ENCODE peak calls at places on chromosome 14, in five cellular contexts. U is pancreas, A is dorsolateral prefrontal cortex, O is foreskin fibroblast, F is cardiac muscle cell. Y is an unnamed sample.

GRCh38 chr14:100333311-100333710 is 10.2 kb downstream of the SLC25A47 start:
- DNase-seq in U (no peak), O (no peak), F (no peak), A (no peak), Y (no peak)

GRCh38 chr14:77485901-77486678 is 12.5 kb downstream of the ISM2 start:
- DNase-seq in O (peak), U (no peak), F (no peak), A (no peak), Y (no peak)

GRCh38 chr14:60789656-60790055 is 55.1 kb downstream of the MNAT1 start:
- DNase-seq in A (no peak), F (no peak), O (no peak), U (no peak), Y (no peak)

GRCh38 chr14:67265131-67265530 is 23.9 kb downstream of the PALS1 start:
- DNase-seq in F (peak), A (no peak), O (no peak), U (no peak), Y (no peak)

GRCh38 chr14:101716956-101717662 is 44.4 kb upstream of the PPP2R5C start:
- DNase-seq in F (no peak), O (no peak), U (no peak), A (no peak), Y (no peak)

GRCh38 chr14:31677630-31678029 is 116.4 kb downstream of the NUBPL start:
- DNase-seq in U (no peak), F (no peak), O (no peak), A (no peak), Y (no peak)

GRCh38 chr14:77259025-77259715 is 11.8 kb downstream of the NGB start:
- DNase-seq in F (no peak), O (no peak), A (no peak), U (no peak), Y (no peak)

GRCh38 chr14:65637780-65638179 is 225.2 kb downstream of the FUT8 start:
- DNase-seq in U (no peak), O (no peak), A (no peak), F (peak), Y (peak)

GRCh38 chr14:90661881-90662280 is 154.3 kb downstream of the TTC7B start:
- DNase-seq in A (no peak), F (no peak), U (no peak), O (no peak), Y (no peak)

GRCh38 chr14:86714575-86714974 is 1184.6 kb downstream of the FLRT2 start:
- DNase-seq in F (no peak), A (no peak), O (no peak), U (no peak), Y (no peak)

GRCh38 chr14:72788972-72789728 is 104.8 kb downstream of the DPF3 start:
- DNase-seq in U (no peak), F (no peak), O (no peak), A (no peak), Y (no peak)

GRCh38 chr14:65972891-65973290 is 513.3 kb upstream of the CCDC196 start:
- DNase-seq in F (peak), U (no peak), A (no peak), O (peak), Y (no peak)

GRCh38 chr14:32307881-32308582 is 21.1 kb upstream of the AKAP6 start:
- DNase-seq in F (no peak), A (no peak), U (peak), O (no peak), Y (no peak)

GRCh38 chr14:52473557-52473956 is 78.7 kb downstream of the TXNDC16 start:
- DNase-seq in A (no peak), F (peak), O (no peak), U (no peak), Y (no peak)

GRCh38 chr14:54387328-54387727 is 9.5 kb upstream of the CDKN3 start:
- DNase-seq in U (no peak), F (no peak), O (no peak), A (no peak), Y (no peak)

GRCh38 chr14:50816419-50817047 is 14.4 kb downstream of the NIN start:
- DNase-seq in A (no peak), O (peak), F (peak), U (no peak), Y (no peak)

GRCh38 chr14:21978184-21978998 is 304.8 kb upstream of the OR4E1 start:
- DNase-seq in U (peak), F (peak), A (peak), O (no peak), Y (peak)

GRCh38 chr14:104136472-104137296 is 1.7 kb upstream of the KIF26A start:
- DNase-seq in F (no peak), O (no peak), A (no peak), U (peak), Y (no peak)

GRCh38 chr14:61562321-61563161 is 132.8 kb upstream of the HIF1A start:
- DNase-seq in U (peak), A (no peak), F (peak), O (peak), Y (no peak)

GRCh38 chr14:65927871-65928270 is 515.3 kb downstream of the FUT8 start:
- DNase-seq in O (no peak), U (no peak), A (no peak), F (no peak), Y (peak)

GRCh38 chr14:98177551-98177950 is 1094.4 kb downstream of the BCL11B start:
- DNase-seq in A (no peak), U (no peak), F (no peak), O (no peak), Y (no peak)

GRCh38 chr14:101500681-101501080 is 60.6 kb upstream of the DIO3 start:
- DNase-seq in F (no peak), O (no peak), A (no peak), U (no peak), Y (no peak)

GRCh38 chr14:76784881-76785280 is 23.6 kb downstream of the VASH1 start:
- DNase-seq in A (peak), F (peak), U (peak), O (peak), Y (peak)

GRCh38 chr14:89902876-89903275 is 51.7 kb downstream of the EFCAB11 start:
- DNase-seq in A (no peak), U (no peak), F (no peak), O (no peak), Y (no peak)

GRCh38 chr14:22003471-22003870 is 329.9 kb upstream of the OR4E1 start:
- DNase-seq in U (no peak), F (no peak), O (no peak), A (no peak), Y (peak)

GRCh38 chr14:73943083-73943482 is 6.8 kb downstream of the FAM161B start:
- DNase-seq in A (no peak), F (peak), O (peak), U (no peak), Y (no peak)

GRCh38 chr14:101761881-101762529 is 496 bp downstream of the PPP2R5C start:
- DNase-seq in O (no peak), A (peak), F (peak), U (peak), Y (peak)

GRCh38 chr14:99982449-99983250 is 82.6 kb upstream of the EVL start:
- DNase-seq in U (peak), O (peak), F (peak), A (peak), Y (peak)

GRCh38 chr14:81332725-81333124 is 67.4 kb downstream of the STON2 start:
- DNase-seq in A (no peak), U (no peak), O (no peak), F (no peak), Y (no peak)

GRCh38 chr14:72666610-72667009 is 227.3 kb downstream of the DPF3 start:
- DNase-seq in U (no peak), A (no peak), F (no peak), O (peak), Y (no peak)

GRCh38 chr14:100537701-100538565 is 49.3 kb downstream of the BEGAIN start:
- DNase-seq in O (no peak), A (peak), U (peak), F (no peak), Y (no peak)

GRCh38 chr14:31566456-31566855 is 5.3 kb downstream of the NUBPL start:
- DNase-seq in A (no peak), F (peak), O (no peak), U (no peak), Y (no peak)

GRCh38 chr14:70956511-70956910 is 49.3 kb downstream of the PCNX1 start:
- DNase-seq in A (no peak), O (no peak), U (no peak), F (no peak), Y (no peak)

GRCh38 chr14:70954068-70954467 is 46.8 kb downstream of the PCNX1 start:
- DNase-seq in A (no peak), U (no peak), F (no peak), O (no peak), Y (no peak)

GRCh38 chr14:70952485-70952884 is 45.2 kb downstream of the PCNX1 start:
- DNase-seq in O (no peak), U (no peak), A (no peak), F (no peak), Y (no peak)

GRCh38 chr14:70957710-70958109 is 50.5 kb downstream of the PCNX1 start:
- DNase-seq in F (no peak), O (no peak), U (no peak), A (no peak), Y (no peak)

GRCh38 chr14:70955543-70956480 is 48.6 kb downstream of the PCNX1 start:
- DNase-seq in O (peak), U (no peak), F (peak), A (no peak), Y (peak)
- TF ChIP-seq CTCF in O (peak), U (no peak), F (peak), A (peak), Y (peak)

GRCh38 chr14:68979722-68980552 is 835 bp upstream of the ACTN1 start:
- DNase-seq in O (no peak), F (no peak), A (no peak), U (peak), Y (peak)

GRCh38 chr14:68979021-68979721 is at the start of gene ACTN1:
- DNase-seq in O (peak), F (peak), U (peak), A (peak), Y (peak)

GRCh38 chr14:68982581-68982980 is 3.5 kb upstream of the ACTN1 start:
- DNase-seq in O (no peak), A (no peak), U (no peak), F (peak), Y (no peak)

GRCh38 chr14:68981539-68981976 is 2.5 kb upstream of the ACTN1 start:
- DNase-seq in A (no peak), U (no peak), F (peak), O (no peak), Y (no peak)

DNA sequence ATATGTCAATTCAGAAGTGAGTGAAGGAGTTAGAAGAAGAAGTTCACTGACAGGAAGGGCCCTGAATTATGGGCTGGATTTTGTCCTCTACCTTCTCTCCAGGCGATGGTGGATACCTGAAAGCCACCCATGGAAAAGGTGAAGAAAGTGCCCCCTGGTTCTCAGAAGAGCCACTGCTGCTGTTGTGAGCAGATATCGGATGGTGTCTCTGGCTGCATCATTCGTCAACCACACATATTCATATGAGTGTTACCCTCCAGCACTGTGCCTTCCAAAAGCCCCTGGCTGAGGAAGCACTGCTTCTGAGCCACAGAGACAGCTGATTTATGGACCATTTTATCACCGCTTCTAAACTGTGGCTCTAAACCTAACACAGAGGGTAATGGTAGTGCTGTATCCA is 2.0 kb upstream of the ACTN1 start:
- DNase-seq in U (no peak), F (no peak), A (no peak), O (no peak), Y (no peak)
- TF ChIP-seq CTCF in U (no peak), F (no peak), A (no peak), O (no peak), Y (no peak)

GRCh38 chr14:96938946-96939345 is 141.8 kb downstream of the VRK1 start:
- DNase-seq in A (no peak), O (no peak), F (no peak), U (no peak), Y (no peak)
- TF ChIP-seq CTCF in A (no peak), O (no peak), F (no peak), U (no peak), Y (peak)

GRCh38 chr14:105701456-105702274 is 175.3 kb downstream of the TMEM121 start:
- DNase-seq in O (no peak), F (no peak), U (no peak), A (no peak), Y (no peak)

GRCh38 chr14:105700622-105701288 is 174.4 kb downstream of the TMEM121 start:
- DNase-seq in O (no peak), U (no peak), A (no peak), F (no peak), Y (no peak)

GRCh38 chr14:105702275-105702817 is 176.0 kb downstream of the TMEM121 start:
- DNase-seq in A (no peak), U (no peak), O (no peak), F (no peak), Y (no peak)
- TF ChIP-seq CTCF in A (no peak), U (no peak), O (no peak), F (no peak), Y (no peak)

GRCh38 chr14:106308839-106309389 is 782.5 kb downstream of the TMEM121 start:
- DNase-seq in A (no peak), U (peak), F (no peak), O (no peak), Y (peak)
- TF ChIP-seq CTCF in A (no peak), U (peak), F (peak), O (peak), Y (peak)

GRCh38 chr14:92328664-92329255 is 5.8 kb downstream of the SLC24A4 start:
- DNase-seq in O (no peak), U (no peak), A (no peak), F (no peak), Y (no peak)
- TF ChIP-seq CTCF in O (no peak), U (no peak), A (no peak), F (no peak), Y (no peak)

GRCh38 chr14:78644824-78645559 is 474.8 kb downstream of the NRXN3 start:
- DNase-seq in A (no peak), F (no peak), U (no peak), O (no peak), Y (no peak)
- TF ChIP-seq CTCF in A (no peak), F (no peak), U (no peak), O (no peak), Y (no peak)

DNA sequence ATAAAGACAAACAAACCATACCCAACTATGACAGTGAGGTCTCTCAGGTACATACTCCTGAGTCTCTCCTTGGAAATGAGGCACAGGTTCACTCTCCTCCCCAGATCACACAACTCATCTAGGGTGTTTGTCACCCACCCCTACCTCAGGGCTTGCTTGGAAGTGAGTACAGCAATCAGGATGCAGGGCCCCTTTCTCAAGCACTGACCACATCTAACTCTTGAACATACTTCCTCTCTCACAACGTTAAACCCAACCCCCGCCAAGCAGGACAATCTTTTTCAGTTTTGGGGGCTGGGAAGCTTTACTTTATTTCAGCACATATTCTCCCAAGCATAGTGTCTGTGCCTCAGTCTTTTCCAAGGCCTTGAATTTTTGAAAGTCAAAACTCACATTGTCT is 2.5 kb upstream of the GPR65 start:
- DNase-seq in A (no peak), O (no peak), U (no peak), F (no peak), Y (peak)
- TF ChIP-seq CTCF in A (no peak), O (no peak), U (no peak), F (no peak), Y (no peak)

DNA sequence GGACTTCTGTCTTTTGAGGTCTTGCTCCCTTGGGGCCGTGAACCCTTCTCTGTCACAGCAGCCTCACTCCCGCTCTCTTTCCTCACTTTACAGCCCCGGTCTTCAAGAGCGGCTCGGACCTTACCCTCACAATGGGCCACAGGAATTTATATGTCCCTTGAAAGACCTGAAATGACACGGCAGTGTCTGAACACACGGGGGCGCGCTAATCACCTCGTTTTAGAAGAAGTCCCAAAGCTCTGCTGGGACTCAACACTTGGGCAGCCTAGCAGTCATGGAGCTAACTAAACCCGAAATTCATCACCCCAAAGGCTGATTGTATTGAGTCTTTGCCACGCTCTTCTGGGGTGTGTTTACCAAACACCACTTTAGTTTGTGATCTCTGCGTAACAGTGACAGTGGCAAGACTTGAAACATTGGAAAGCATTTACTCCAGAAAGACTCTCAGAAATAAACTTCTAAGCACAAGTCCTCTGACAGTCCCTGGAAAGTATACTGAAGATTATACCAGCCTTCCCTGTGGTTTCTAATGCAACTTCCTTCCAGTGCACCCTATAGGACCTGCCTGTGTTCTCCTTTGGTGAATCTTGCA is 29.0 kb downstream of the SERPINA11 start:
- DNase-seq in O (peak), A (peak), F (peak), U (peak), Y (peak)
- TF ChIP-seq CTCF in O (peak), A (peak), F (peak), U (peak), Y (peak)

DNA sequence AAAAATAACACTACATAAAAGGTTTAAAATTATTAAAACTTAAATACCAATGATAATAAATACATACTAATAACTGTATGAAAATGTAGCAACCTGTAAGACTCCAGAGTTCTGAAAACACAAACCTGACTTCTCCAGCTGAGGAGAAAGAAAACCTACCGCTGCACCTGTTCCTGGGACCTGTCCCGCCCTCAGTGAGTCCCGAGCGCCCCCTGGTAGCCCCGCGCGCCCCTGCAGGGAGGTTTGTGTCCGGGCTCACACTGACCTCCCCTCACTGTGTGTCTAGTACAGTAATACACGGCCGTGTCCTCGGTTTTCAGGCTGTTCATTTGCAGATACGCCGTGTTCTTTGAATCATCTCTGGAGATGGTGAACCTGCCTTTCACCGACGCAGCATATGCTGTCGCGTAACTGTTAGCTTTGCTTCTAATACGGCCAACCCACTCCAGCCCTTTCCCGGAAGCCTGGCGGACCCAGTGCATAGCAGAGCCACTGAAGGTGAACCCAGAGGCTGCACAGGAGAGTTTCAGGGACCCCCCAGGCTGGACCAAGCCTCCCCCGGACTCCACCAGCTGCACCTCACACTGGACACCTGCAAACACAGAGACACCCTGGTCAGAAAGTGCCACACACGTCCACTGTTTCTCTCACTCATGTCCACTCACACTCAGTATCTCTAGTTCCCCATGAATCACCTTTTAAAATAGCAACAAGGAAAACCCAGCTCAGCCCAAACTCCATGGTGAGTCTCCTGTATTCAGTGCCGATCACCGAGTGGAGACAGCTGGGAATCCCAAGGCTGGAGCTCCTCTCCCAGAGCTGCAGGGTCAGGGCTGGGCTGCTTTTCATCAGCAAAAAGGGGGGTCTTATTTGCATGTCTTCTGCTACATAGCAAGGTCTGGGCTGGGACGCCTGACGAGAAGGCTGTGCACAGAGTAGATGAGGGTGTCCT is 1276.3 kb downstream of the TMEM121 start:
- DNase-seq in U (peak), A (no peak), F (no peak), O (no peak), Y (no peak)
- TF ChIP-seq CTCF in U (no peak), A (no peak), F (no peak), O (no peak), Y (no peak)

Y was measured in DND-41.